ENCODE peak calls at places on chromosomes 6 and 20, in ten cellular contexts. A, R, S, M, T, P, W, X, Y and H are unnamed samples.
A peak's percentile ranks its signal among the peaks of the same experiment; 100 is the strongest.

GRCh38 chr20:3783068-3783489 is 1.8 kb upstream of the SPEF1 start:
- DNase-seq in M (no peak), X (no peak), S (no peak), Y (no peak), T (no peak), A (no peak), W (no peak), P (no peak), R (no peak), H (no peak)

GRCh38 chr6:130385059-130385695 is 19.4 kb downstream of the TMEM200A start:
- DNase-seq in P (no peak), W (no peak), T (no peak), R (no peak), M (peak; percentile 72), A (no peak), S (no peak), Y (no peak), X (no peak), H (peak; percentile 65)

GRCh38 chr20:5448449-5449118 is 131.8 kb upstream of the PROKR2 start:
- DNase-seq in Y (peak; percentile 86), T (no peak), R (peak; percentile 60), W (peak; percentile 59), M (peak; percentile 43), A (peak; percentile 28), P (peak; percentile 57), X (no peak), S (peak; percentile 53), H (peak; percentile 34)

GRCh38 chr6:149334682-149335160 is 17.2 kb downstream of the TAB2 start:
- DNase-seq in A (peak; percentile 80), S (no peak), T (no peak), Y (peak; percentile 41), P (no peak), M (peak; percentile 82), R (peak; percentile 83), X (no peak), W (no peak), H (peak; percentile 59)

GRCh38 chr6:35024601-35025054 is 116.5 kb downstream of the TCP11 start:
- DNase-seq in W (no peak), A (peak; percentile 45), T (no peak), R (peak; percentile 87), S (peak; percentile 43), X (peak; percentile 58), M (peak; percentile 40), Y (peak; percentile 69), P (peak; percentile 28), H (peak; percentile 40)

GRCh38 chr6:13242178-13242577 is 86.2 kb downstream of the TBC1D7 start:
- DNase-seq in W (no peak), P (no peak), Y (no peak), A (no peak), T (no peak), X (no peak), M (no peak), R (no peak), S (no peak), H (no peak)

GRCh38 chr6:36685926-36686667 is 7.6 kb downstream of the CDKN1A start:
- DNase-seq in R (no peak), A (no peak), S (no peak), Y (no peak), X (peak; percentile 47), M (no peak), T (no peak), W (no peak), P (no peak), H (no peak)

GRCh38 chr20:31679357-31680285 is 41.9 kb downstream of the COX4I2 start:
- DNase-seq in R (no peak), M (no peak), P (peak; percentile 53), T (no peak), W (no peak), A (no peak), S (no peak), X (no peak), Y (no peak), H (no peak)

GRCh38 chr20:58864346-58864745 is 11.8 kb downstream of the GNAS start:
- DNase-seq in X (no peak), R (no peak), T (no peak), P (no peak), A (no peak), S (no peak), Y (no peak), M (no peak), W (peak; percentile 41), H (no peak)
- TF ChIP-seq CTCF in X (peak; percentile 31), R (no peak), T (peak; percentile 53), P (peak; percentile 56), A (peak; percentile 15), S (peak; percentile 50), Y (peak; percentile 40), M (peak; percentile 17), W (peak; percentile 38), H (no peak)

GRCh38 chr6:30490031-30490876 is 945 bp downstream of the HLA-E start:
- DNase-seq in S (peak; percentile 45), A (peak; percentile 46), T (peak; percentile 69), P (no peak), M (peak; percentile 51), W (peak; percentile 88), R (peak; percentile 65), X (peak; percentile 70), Y (peak; percentile 82), H (peak; percentile 72)
- H3K4me3 ChIP-seq in S (peak overlapping the region; percentile 45), A (peak overlapping the region; percentile 81), T (peak overlapping the region; percentile 93), P (peak overlapping the region; percentile 80), M (peak overlapping the region; percentile 86), W (peak overlapping the region; percentile 98), R (peak overlapping the region; percentile 98), X (peak overlapping the region; percentile 99), Y (peak overlapping the region; percentile 62), H (peak overlapping the region; percentile 87)

DNA sequence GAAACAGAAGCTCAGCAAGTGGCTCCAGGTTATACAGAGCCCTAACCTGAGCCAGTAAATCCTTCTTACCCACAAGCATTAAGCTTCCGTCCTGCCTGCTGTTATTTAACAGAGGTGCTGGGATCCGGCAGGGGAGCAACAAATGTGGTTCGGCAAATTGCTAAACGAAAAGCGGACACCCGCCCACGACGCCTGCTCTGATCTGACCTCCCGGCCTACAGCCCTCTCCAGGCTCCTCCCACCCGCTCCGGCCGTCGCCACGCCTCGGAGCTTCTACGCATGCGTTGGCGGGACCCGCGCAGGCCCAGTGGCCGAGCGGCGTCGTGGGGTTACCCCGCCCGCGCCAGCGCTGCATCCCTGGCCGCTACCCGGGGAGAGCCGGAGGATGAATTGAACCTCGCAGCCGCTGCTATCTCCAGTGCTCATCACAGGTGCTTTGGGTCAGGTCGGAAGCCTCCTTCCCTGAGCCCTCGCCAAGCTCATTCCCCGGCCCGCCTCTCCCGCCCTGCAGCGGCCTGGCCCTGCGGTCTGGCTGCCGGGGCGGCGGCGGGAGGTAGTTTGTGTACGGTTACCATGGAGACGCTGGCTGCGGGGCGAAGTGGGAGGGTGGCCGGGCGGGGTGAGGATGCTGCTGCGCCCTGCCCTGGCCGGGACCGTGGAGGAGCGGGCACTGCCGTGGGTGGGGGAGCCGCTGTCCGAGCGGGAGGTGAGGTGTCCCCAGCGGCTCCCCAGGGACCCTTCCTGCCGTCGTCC is at the start of gene ARMC2:
- DNase-seq in S (peak; percentile 95), W (peak; percentile 89), T (peak; percentile 65), Y (peak; percentile 94), R (peak; percentile 83), A (peak; percentile 74), X (peak; percentile 94), P (peak; percentile 74), M (peak; percentile 83), H (peak; percentile 84)
- TF ChIP-seq CTCF in S (no peak), W (no peak), T (no peak), Y (no peak), R (no peak), A (no peak), X (no peak), P (no peak), M (no peak), H (no peak)

DNA sequence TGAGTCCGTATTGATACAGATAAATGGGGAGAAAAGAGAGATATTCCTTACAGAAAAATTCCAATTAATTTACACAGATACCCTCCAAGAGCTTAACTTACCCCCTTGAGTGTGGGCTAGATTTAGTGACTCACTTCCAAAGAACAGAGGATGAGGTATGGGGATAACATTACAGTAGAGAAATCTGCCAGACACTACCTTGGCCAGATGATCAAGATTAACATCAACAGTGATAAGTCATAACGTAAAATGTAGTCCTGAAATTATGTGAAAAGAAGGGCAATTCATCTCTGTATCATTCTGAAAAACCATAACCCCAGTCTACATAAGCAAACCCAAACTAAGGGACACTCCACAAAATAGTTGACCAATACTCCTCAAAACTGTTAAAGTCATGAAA is 69.3 kb downstream of the PDSS2 start:
- DNase-seq in W (no peak), P (no peak), R (no peak), T (no peak), A (no peak), X (no peak), Y (no peak), M (no peak), S (no peak), H (no peak)
- H3K4me3 ChIP-seq in W (no peak overlapping the region), P (no peak overlapping the region), R (no peak overlapping the region), T (no peak overlapping the region), A (no peak overlapping the region), X (no peak overlapping the region), Y (no peak overlapping the region), M (no peak overlapping the region), S (no peak overlapping the region), H (no peak overlapping the region)

DNA sequence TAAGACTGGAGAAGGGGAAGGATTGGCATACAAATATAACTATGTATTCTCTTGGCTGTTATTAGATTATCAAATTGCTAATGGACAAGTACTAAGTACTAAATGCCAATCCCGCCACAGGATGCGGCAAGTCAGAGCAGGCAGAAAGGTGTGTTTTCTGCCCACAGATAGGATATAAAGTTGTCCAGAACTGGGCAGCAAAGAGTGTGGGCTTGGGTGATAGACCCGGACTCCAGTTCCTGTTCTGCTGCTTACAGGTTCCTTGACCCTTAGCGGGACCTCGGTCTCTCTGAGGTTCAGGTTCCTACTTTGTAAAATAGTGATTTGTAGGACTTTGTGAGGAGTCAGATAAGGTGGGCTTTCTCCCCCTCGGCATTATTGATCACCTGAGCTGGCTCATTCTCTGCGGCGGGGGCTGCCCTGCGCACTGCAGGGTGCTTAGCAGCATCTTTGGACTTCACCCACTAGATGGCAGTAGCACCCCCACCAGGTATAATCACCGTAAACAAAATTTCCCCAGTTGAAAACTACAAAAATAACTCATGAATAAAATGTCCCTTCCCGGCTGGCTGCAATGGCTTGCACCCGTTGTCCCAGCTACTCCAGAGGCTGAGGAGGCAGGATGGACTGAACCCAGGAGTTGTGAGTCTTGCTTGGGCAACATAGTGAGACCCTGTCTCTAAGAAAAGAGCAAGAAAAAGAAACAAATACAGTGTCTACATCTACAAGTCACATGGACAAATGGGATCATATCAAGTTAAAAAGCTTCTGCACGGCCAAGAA is 193.1 kb downstream of the DOK5 start:
- DNase-seq in S (peak; percentile 56), R (peak; percentile 42), X (no peak), W (peak; percentile 56), Y (peak; percentile 69), P (peak; percentile 41), A (peak; percentile 5), M (peak; percentile 28), T (no peak), H (peak; percentile 11)
- TF ChIP-seq CTCF in S (peak; percentile 84), R (peak; percentile 77), X (peak; percentile 78), W (peak; percentile 68), Y (peak; percentile 74), P (peak; percentile 79), A (peak; percentile 44), M (peak; percentile 72), T (peak; percentile 47), H (peak; percentile 64)